ENCODE peak calls at places on chromosome 5, in six cellular contexts. One of them, this sample, is unnamed.
A peak's percentile ranks its signal among the peaks of the same experiment; 100 is the strongest.

GRCh38 chr5:168477060-168477459 is 9.2 kb upstream of the RARS1 start:
- DNase-seq in GM23338: peak; percentile 47
- DNase-seq in GM23248: peak; percentile 20
- DNase-seq in IMR-90: peak; percentile 78
- DNase-seq in heart right ventricle: no peak
- DNase-seq in GM06990: no peak
- DNase-seq in this sample: no peak

GRCh38 chr5:14321936-14322335 is 178.8 kb downstream of the TRIO start:
- DNase-seq in GM23338: no peak
- DNase-seq in GM23248: peak; percentile 21
- DNase-seq in IMR-90: no peak
- DNase-seq in heart right ventricle: no peak
- DNase-seq in GM06990: no peak
- DNase-seq in this sample: no peak

GRCh38 chr5:146342882-146343865 is 4.5 kb downstream of the POU4F3 start:
- DNase-seq in GM23338: peak; percentile 65
- DNase-seq in GM23248: no peak
- DNase-seq in IMR-90: no peak
- DNase-seq in heart right ventricle: no peak
- DNase-seq in GM06990: no peak
- DNase-seq in this sample: no peak

GRCh38 chr5:113234546-113234945 is 200.2 kb downstream of the TSSK1B start:
- DNase-seq in GM23338: no peak
- DNase-seq in GM23248: no peak
- DNase-seq in IMR-90: no peak
- DNase-seq in heart right ventricle: no peak
- DNase-seq in GM06990: no peak
- DNase-seq in this sample: no peak

GRCh38 chr5:171586436-171586835 is 167.0 kb downstream of the FGF18 start:
- DNase-seq in GM23338: no peak
- DNase-seq in GM23248: no peak
- DNase-seq in IMR-90: no peak
- DNase-seq in heart right ventricle: no peak
- DNase-seq in GM06990: no peak
- DNase-seq in this sample: peak; percentile 45

GRCh38 chr5:16759147-16759800 is 142.5 kb upstream of the RETREG1 start:
- DNase-seq in GM23338: no peak
- DNase-seq in GM23248: no peak
- DNase-seq in IMR-90: peak; percentile 31
- DNase-seq in heart right ventricle: no peak
- DNase-seq in GM06990: no peak
- DNase-seq in this sample: peak; percentile 68

GRCh38 chr5:98529321-98529720 is 244.1 kb upstream of the RGMB start:
- DNase-seq in GM23338: peak; percentile 11
- DNase-seq in GM23248: no peak
- DNase-seq in IMR-90: no peak
- DNase-seq in heart right ventricle: no peak
- DNase-seq in GM06990: no peak
- DNase-seq in this sample: no peak

GRCh38 chr5:102830241-102830640 is 75.1 kb downstream of the PAM start:
- DNase-seq in GM23338: no peak
- DNase-seq in GM23248: no peak
- DNase-seq in IMR-90: no peak
- DNase-seq in heart right ventricle: no peak
- DNase-seq in GM06990: no peak
- DNase-seq in this sample: no peak

GRCh38 chr5:170623576-170624181 is 119.9 kb downstream of the KCNIP1 start:
- DNase-seq in GM23338: peak; percentile 93
- DNase-seq in GM23248: peak; percentile 69
- DNase-seq in IMR-90: peak; percentile 52
- DNase-seq in heart right ventricle: peak; percentile 42
- DNase-seq in GM06990: peak; percentile 18
- DNase-seq in this sample: peak; percentile 39

GRCh38 chr5:94028001-94028400 is 286.6 kb upstream of the POU5F2 start:
- DNase-seq in GM23338: no peak
- DNase-seq in GM23248: no peak
- DNase-seq in IMR-90: peak; percentile 4
- DNase-seq in heart right ventricle: no peak
- DNase-seq in GM06990: no peak
- DNase-seq in this sample: no peak

GRCh38 chr5:107948377-107948776 is 277.6 kb upstream of the EFNA5 start:
- DNase-seq in GM23338: no peak
- DNase-seq in GM23248: no peak
- DNase-seq in IMR-90: no peak
- DNase-seq in heart right ventricle: no peak
- DNase-seq in GM06990: no peak
- DNase-seq in this sample: no peak

GRCh38 chr5:59321631-59322030 is 571.9 kb downstream of the PDE4D start:
- DNase-seq in GM23338: no peak
- DNase-seq in GM23248: no peak
- DNase-seq in IMR-90: no peak
- DNase-seq in heart right ventricle: no peak
- DNase-seq in GM06990: no peak
- DNase-seq in this sample: no peak

GRCh38 chr5:157761690-157762611 is 18.4 kb downstream of the LSM11 start:
- DNase-seq in GM23338: peak; percentile 88
- DNase-seq in GM23248: peak; percentile 77
- DNase-seq in IMR-90: peak; percentile 72
- DNase-seq in heart right ventricle: no peak
- DNase-seq in GM06990: no peak
- DNase-seq in this sample: peak; percentile 63

GRCh38 chr5:169886033-169886432 is 94.3 kb downstream of the INSYN2B start:
- DNase-seq in GM23338: no peak
- DNase-seq in GM23248: no peak
- DNase-seq in IMR-90: no peak
- DNase-seq in heart right ventricle: no peak
- DNase-seq in GM06990: no peak
- DNase-seq in this sample: no peak

GRCh38 chr5:17221843-17222614 is 4.6 kb downstream of the BASP1 start:
- DNase-seq in GM23338: no peak
- DNase-seq in GM23248: peak; percentile 45
- DNase-seq in IMR-90: no peak
- DNase-seq in heart right ventricle: no peak
- DNase-seq in GM06990: no peak
- DNase-seq in this sample: no peak

GRCh38 chr5:36875051-36875788 is 1.3 kb upstream of the NIPBL start:
- DNase-seq in GM23338: peak; percentile 62
- DNase-seq in GM23248: peak; percentile 81
- DNase-seq in IMR-90: peak; percentile 39
- DNase-seq in heart right ventricle: peak; percentile 52
- DNase-seq in GM06990: peak; percentile 64
- DNase-seq in this sample: peak; percentile 30

GRCh38 chr5:167643616-167644015 is 647.8 kb upstream of the WWC1 start:
- DNase-seq in GM23338: no peak
- DNase-seq in GM23248: peak; percentile 64
- DNase-seq in IMR-90: no peak
- DNase-seq in heart right ventricle: no peak
- DNase-seq in GM06990: no peak
- DNase-seq in this sample: no peak

GRCh38 chr5:5050797-5051196 is 89.3 kb upstream of the ADAMTS16 start:
- DNase-seq in GM23338: no peak
- DNase-seq in GM23248: no peak
- DNase-seq in IMR-90: no peak
- DNase-seq in heart right ventricle: no peak
- DNase-seq in GM06990: no peak
- DNase-seq in this sample: no peak

GRCh38 chr5:83401775-83402174 is 69.8 kb upstream of the VCAN start:
- DNase-seq in GM23338: peak; percentile 15
- DNase-seq in GM23248: no peak
- DNase-seq in IMR-90: no peak
- DNase-seq in heart right ventricle: no peak
- DNase-seq in GM06990: no peak
- DNase-seq in this sample: no peak

GRCh38 chr5:79774171-79774854 is 84.7 kb downstream of the CMYA5 start:
- DNase-seq in GM23338: peak; percentile 95
- DNase-seq in GM23248: peak; percentile 59
- DNase-seq in IMR-90: peak; percentile 4
- DNase-seq in heart right ventricle: no peak
- DNase-seq in GM06990: no peak
- DNase-seq in this sample: no peak

GRCh38 chr5:74194196-74194595 is 446.3 kb downstream of the ENC1 start:
- DNase-seq in GM23338: no peak
- DNase-seq in GM23248: no peak
- DNase-seq in IMR-90: no peak
- DNase-seq in heart right ventricle: no peak
- DNase-seq in GM06990: no peak
- DNase-seq in this sample: no peak

GRCh38 chr5:82641362-82641988 is 363.3 kb upstream of the RPS23 start:
- DNase-seq in GM23338: peak; percentile 70
- DNase-seq in GM23248: peak; percentile 84
- DNase-seq in IMR-90: peak; percentile 81
- DNase-seq in heart right ventricle: no peak
- DNase-seq in GM06990: no peak
- DNase-seq in this sample: peak; percentile 88

GRCh38 chr5:77255617-77256016 is 45.1 kb downstream of the PDE8B start:
- DNase-seq in GM23338: no peak
- DNase-seq in GM23248: no peak
- DNase-seq in IMR-90: no peak
- DNase-seq in heart right ventricle: no peak
- DNase-seq in GM06990: no peak
- DNase-seq in this sample: no peak

GRCh38 chr5:14261237-14261636 is 118.1 kb downstream of the TRIO start:
- DNase-seq in GM23338: no peak
- DNase-seq in GM23248: no peak
- DNase-seq in IMR-90: no peak
- DNase-seq in heart right ventricle: no peak
- DNase-seq in GM06990: no peak
- DNase-seq in this sample: no peak

GRCh38 chr5:135031146-135031812 is 2.7 kb downstream of the PITX1 start:
- DNase-seq in GM23338: peak; percentile 80
- DNase-seq in GM23248: no peak
- DNase-seq in IMR-90: peak; percentile 18
- DNase-seq in heart right ventricle: no peak
- DNase-seq in GM06990: no peak
- DNase-seq in this sample: no peak
- H3K36me3 ChIP-seq in GM23338: no peaks in the 10 kb centered on the region
- H3K36me3 ChIP-seq in GM23248: no peaks in the 10 kb centered on the region
- H3K36me3 ChIP-seq in IMR-90: peaks cover 40% of the 10 kb centered on the region
- H3K36me3 ChIP-seq in heart right ventricle: no peaks in the 10 kb centered on the region
- H3K36me3 ChIP-seq in GM06990: no peaks in the 10 kb centered on the region
- H3K36me3 ChIP-seq in this sample: no peaks in the 10 kb centered on the region

GRCh38 chr5:177335701-177336065 is 15.8 kb downstream of the LMAN2 start:
- DNase-seq in GM23338: no peak
- DNase-seq in GM23248: no peak
- DNase-seq in IMR-90: no peak
- DNase-seq in heart right ventricle: no peak
- DNase-seq in GM06990: no peak
- DNase-seq in this sample: no peak
- H3K36me3 ChIP-seq in GM23338: peaks cover 5% of the 10 kb centered on the region
- H3K36me3 ChIP-seq in GM23248: peaks cover 4% of the 10 kb centered on the region
- H3K36me3 ChIP-seq in IMR-90: peaks cover 79% of the 10 kb centered on the region
- H3K36me3 ChIP-seq in heart right ventricle: peaks cover 100% of the 10 kb centered on the region
- H3K36me3 ChIP-seq in GM06990: peaks cover 59% of the 10 kb centered on the region
- H3K36me3 ChIP-seq in this sample: peaks cover 39% of the 10 kb centered on the region

GRCh38 chr5:138536215-138536614 is 6.8 kb downstream of the ETF1 start:
- DNase-seq in GM23338: no peak
- DNase-seq in GM23248: no peak
- DNase-seq in IMR-90: no peak
- DNase-seq in heart right ventricle: no peak
- DNase-seq in GM06990: no peak
- DNase-seq in this sample: no peak

GRCh38 chr5:138538943-138539627 is 4.0 kb downstream of the ETF1 start:
- DNase-seq in GM23338: no peak
- DNase-seq in GM23248: no peak
- DNase-seq in IMR-90: no peak
- DNase-seq in heart right ventricle: no peak
- DNase-seq in GM06990: no peak
- DNase-seq in this sample: no peak

GRCh38 chr5:138539791-138540190 is 3.2 kb downstream of the ETF1 start:
- DNase-seq in GM23338: no peak
- DNase-seq in GM23248: no peak
- DNase-seq in IMR-90: no peak
- DNase-seq in heart right ventricle: no peak
- DNase-seq in GM06990: no peak
- DNase-seq in this sample: no peak

GRCh38 chr5:138533973-138534941 is 8.8 kb downstream of the ETF1 start:
- DNase-seq in GM23338: no peak
- DNase-seq in GM23248: peak; percentile 25
- DNase-seq in IMR-90: no peak
- DNase-seq in heart right ventricle: no peak
- DNase-seq in GM06990: no peak
- DNase-seq in this sample: no peak

DNA sequence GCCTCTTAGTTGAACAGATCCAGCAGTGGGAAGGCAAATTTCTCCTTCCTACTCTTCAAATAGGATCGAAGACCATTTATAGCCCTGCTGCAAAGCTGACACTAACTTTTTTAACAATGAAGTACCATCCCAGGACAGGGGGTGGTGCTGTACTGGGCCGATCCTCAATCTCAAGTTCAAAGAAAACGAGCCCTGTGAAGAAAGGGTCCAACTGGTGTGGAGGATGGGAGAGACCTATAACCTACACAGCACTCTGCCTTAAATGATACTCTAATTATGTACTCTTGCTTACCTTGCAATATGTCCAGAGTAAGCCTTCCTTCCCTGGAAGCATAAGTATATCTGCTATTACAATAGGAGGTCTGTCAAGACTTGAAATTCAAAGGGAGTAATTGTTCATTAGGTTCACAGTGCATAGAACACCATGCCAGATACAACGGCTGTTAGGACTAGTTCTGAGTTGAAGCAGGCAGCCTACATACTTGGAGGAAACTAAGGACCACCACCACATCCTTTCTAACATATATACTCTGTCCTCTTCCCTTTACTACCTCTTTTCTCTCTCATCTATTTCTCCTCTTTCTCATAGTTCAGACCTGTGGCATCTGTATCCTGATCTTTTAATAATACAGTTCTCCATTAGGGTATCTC is 6.2 kb downstream of the ETF1 start:
- DNase-seq in GM23338: peak; percentile 70
- DNase-seq in GM23248: peak; percentile 59
- DNase-seq in IMR-90: no peak
- DNase-seq in heart right ventricle: no peak
- DNase-seq in GM06990: no peak
- DNase-seq in this sample: no peak
- H3K36me3 ChIP-seq in GM23338: peaks cover 13% of the 10 kb centered on the region
- H3K36me3 ChIP-seq in GM23248: peaks cover 18% of the 10 kb centered on the region
- H3K36me3 ChIP-seq in IMR-90: peaks cover 6% of the 10 kb centered on the region
- H3K36me3 ChIP-seq in heart right ventricle: peaks cover 45% of the 10 kb centered on the region
- H3K36me3 ChIP-seq in GM06990: peaks cover 3% of the 10 kb centered on the region
- H3K36me3 ChIP-seq in this sample: no peaks in the 10 kb centered on the region

DNA sequence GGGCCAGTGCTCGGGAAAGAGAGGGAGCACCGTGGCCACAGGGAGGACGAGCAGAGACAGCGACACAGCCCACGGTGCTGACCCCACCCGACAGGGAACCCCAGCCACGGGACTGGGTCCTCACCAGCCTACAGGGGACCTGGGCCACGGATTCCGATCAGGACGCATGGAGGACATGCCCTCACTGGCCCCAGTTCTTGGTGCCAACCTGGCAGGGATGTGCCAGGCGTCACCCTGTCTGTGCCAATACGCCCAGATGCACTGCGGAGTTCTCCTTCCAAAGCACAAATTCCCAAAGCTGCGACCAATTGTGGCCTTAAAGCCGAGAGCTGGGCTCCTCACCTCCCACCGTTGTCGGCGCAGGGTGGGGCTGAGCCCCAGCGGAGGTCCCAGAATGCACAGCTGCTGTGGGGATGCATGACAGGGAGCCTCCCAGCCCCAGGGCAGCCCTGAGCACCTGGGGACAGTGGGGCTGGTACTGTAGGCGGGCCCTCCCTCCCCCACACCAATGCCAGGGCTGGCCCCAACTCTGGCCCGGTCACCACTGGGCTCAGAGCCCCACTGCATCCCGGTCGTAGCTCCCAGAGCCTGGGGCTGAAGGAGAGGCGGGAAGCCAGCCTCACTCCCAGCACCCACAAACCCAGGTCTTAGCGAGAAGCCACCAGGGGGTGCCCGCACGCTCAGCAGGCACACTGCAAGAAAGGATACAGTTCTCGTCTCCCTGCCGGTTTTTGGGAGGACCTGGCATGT is 44.2 kb downstream of the NKD2 start:
- DNase-seq in GM23338: peak; percentile 1
- DNase-seq in GM23248: no peak
- DNase-seq in IMR-90: no peak
- DNase-seq in heart right ventricle: peak; percentile 57
- DNase-seq in GM06990: no peak
- DNase-seq in this sample: no peak
- H3K36me3 ChIP-seq in GM23338: no peaks in the 10 kb centered on the region
- H3K36me3 ChIP-seq in GM23248: no peaks in the 10 kb centered on the region
- H3K36me3 ChIP-seq in IMR-90: peaks cover 20% of the 10 kb centered on the region
- H3K36me3 ChIP-seq in heart right ventricle: peaks cover 79% of the 10 kb centered on the region
- H3K36me3 ChIP-seq in GM06990: no peaks in the 10 kb centered on the region
- H3K36me3 ChIP-seq in this sample: peaks cover 26% of the 10 kb centered on the region